ENCODE peak calls at places on chromosome 17, in eight cellular contexts. Y, F, T, S, A, G, W and O are unnamed samples.

GRCh38 chr17:27494192-27495091 is 38.2 kb downstream of the KSR1 start:
- DNase-seq in Y (peak; percentile 68), F (peak; percentile 67), T (peak; percentile 49), S (peak; percentile 40), A (no peak), G (peak; percentile 65), W (no peak), O (no peak)

GRCh38 chr17:76710863-76711611 is at the start of gene MXRA7:
- DNase-seq in Y (peak; percentile 88), F (peak; percentile 81), T (no peak), S (peak; percentile 73), A (peak; percentile 39), G (peak; percentile 71), W (no peak), O (peak; percentile 77)

GRCh38 chr17:32243712-32244111 is 21.9 kb upstream of the RHBDL3 start:
- DNase-seq in Y (no peak), F (no peak), T (no peak), S (no peak), A (no peak), G (no peak), W (no peak), O (no peak)

GRCh38 chr17:82930924-82931695 is 91.3 kb upstream of the ZNF750 start:
- DNase-seq in Y (no peak), F (peak; percentile 5), T (no peak), S (no peak), A (no peak), G (no peak), W (no peak), O (no peak)

GRCh38 chr17:61467416-61468262 is 15.4 kb downstream of the TBX4 start:
- DNase-seq in Y (no peak), F (peak; percentile 44), T (peak; percentile 37), S (no peak), A (peak; percentile 16), G (no peak), W (no peak), O (no peak)

GRCh38 chr17:15966183-15966878 is 21.4 kb downstream of the ADORA2B start:
- DNase-seq in Y (no peak), F (no peak), T (no peak), S (no peak), A (no peak), G (no peak), W (no peak), O (no peak)

GRCh38 chr17:1347681-1348318 is 52.2 kb downstream of the YWHAE start:
- DNase-seq in Y (peak; percentile 52), F (no peak), T (no peak), S (no peak), A (no peak), G (no peak), W (no peak), O (no peak)

GRCh38 chr17:61624951-61625350 is 33.9 kb upstream of the NACA2 start:
- DNase-seq in Y (no peak), F (no peak), T (no peak), S (no peak), A (no peak), G (no peak), W (no peak), O (no peak)

GRCh38 chr17:73432624-73433190 is 120.9 kb upstream of the CDC42EP4 start:
- DNase-seq in Y (no peak), F (no peak), T (no peak), S (no peak), A (no peak), G (no peak), W (no peak), O (no peak)

GRCh38 chr17:78130439-78131101 is at the start of gene TMC8:
- DNase-seq in Y (no peak), F (no peak), T (no peak), S (no peak), A (peak; percentile 91), G (no peak), W (no peak), O (peak; percentile 69)

GRCh38 chr17:47994714-47995113 is 23.8 kb downstream of the CDK5RAP3 start:
- DNase-seq in Y (no peak), F (no peak), T (no peak), S (no peak), A (no peak), G (no peak), W (no peak), O (no peak)

GRCh38 chr17:27940503-27940902 is 47.3 kb upstream of the LYRM9 start:
- DNase-seq in Y (no peak), F (no peak), T (no peak), S (no peak), A (no peak), G (no peak), W (no peak), O (no peak)

GRCh38 chr17:80053102-80053501 is 16.7 kb downstream of the CCDC40 start:
- DNase-seq in Y (no peak), F (no peak), T (no peak), S (no peak), A (no peak), G (no peak), W (no peak), O (no peak)

GRCh38 chr17:33404070-33404770 is 111.1 kb upstream of the ASIC2 start:
- DNase-seq in Y (no peak), F (no peak), T (no peak), S (no peak), A (no peak), G (no peak), W (no peak), O (no peak)

GRCh38 chr17:33968350-33969044 is 286.6 kb upstream of the CCL2 start:
- DNase-seq in Y (no peak), F (no peak), T (no peak), S (no peak), A (peak; percentile 91), G (no peak), W (no peak), O (peak; percentile 56)

GRCh38 chr17:77097772-77098171 is 43.0 kb upstream of the SEC14L1 start:
- DNase-seq in Y (no peak), F (no peak), T (no peak), S (no peak), A (no peak), G (no peak), W (no peak), O (no peak)

GRCh38 chr17:72658675-72659074 is 433.8 kb downstream of the SLC39A11 start:
- DNase-seq in Y (no peak), F (no peak), T (no peak), S (no peak), A (no peak), G (no peak), W (no peak), O (no peak)

GRCh38 chr17:81685108-81685507 is 1.3 kb downstream of the HGS start:
- DNase-seq in Y (no peak), F (no peak), T (peak; percentile 66), S (peak; percentile 24), A (no peak), G (peak; percentile 86), W (no peak), O (no peak)

GRCh38 chr17:11558681-11559234 is 39.5 kb upstream of the DNAH9 start:
- DNase-seq in Y (no peak), F (no peak), T (no peak), S (no peak), A (no peak), G (no peak), W (no peak), O (no peak)

GRCh38 chr17:74860229-74860998 is 729 bp upstream of the GRIN2C start:
- DNase-seq in Y (no peak), F (no peak), T (no peak), S (no peak), A (no peak), G (no peak), W (no peak), O (no peak)

GRCh38 chr17:50603340-50603739 is 31.3 kb upstream of the ABCC3 start:
- DNase-seq in Y (no peak), F (no peak), T (no peak), S (no peak), A (peak; percentile 17), G (no peak), W (no peak), O (no peak)
- TF ChIP-seq CTCF in Y (no peak), F (no peak), T (no peak), S (no peak), A (peak; percentile 42), G (no peak), W (peak; percentile 15), O (no peak)

GRCh38 chr17:4583796-4584124 is 569 bp upstream of the SMTNL2 start:
- DNase-seq in Y (no peak), F (no peak), T (no peak), S (no peak), A (no peak), G (no peak), W (no peak), O (no peak)
- TF ChIP-seq CTCF in Y (no peak), F (peak; percentile 63), T (no peak), S (no peak), A (no peak), G (no peak), W (peak; percentile 36), O (no peak)

GRCh38 chr17:46128453-46128852 is 64.8 kb downstream of the KANSL1 start:
- DNase-seq in Y (no peak), F (no peak), T (no peak), S (no peak), A (no peak), G (no peak), W (no peak), O (no peak)
- TF ChIP-seq CTCF in Y (no peak), F (no peak), T (no peak), S (no peak), A (no peak), G (no peak), W (no peak), O (no peak)

DNA sequence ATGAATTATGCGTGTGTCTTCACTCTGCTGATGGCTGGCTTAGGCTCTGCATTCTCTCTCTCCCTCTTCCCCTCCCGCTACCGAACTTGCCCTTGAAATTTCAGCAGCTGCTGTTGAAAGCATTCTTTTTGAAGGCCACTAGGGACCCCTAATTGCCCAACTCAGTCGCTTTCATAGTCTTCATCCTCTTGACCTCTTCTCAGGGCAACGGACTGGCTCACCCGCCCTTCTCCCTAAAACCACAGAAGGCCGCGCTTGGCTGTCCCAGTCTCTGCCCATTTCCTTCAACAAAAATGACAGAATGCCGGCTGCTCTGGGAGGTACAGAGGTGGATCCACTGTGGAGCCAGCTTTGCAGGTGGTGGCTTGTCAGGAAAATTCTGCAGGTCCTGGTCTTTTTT is 21.0 kb upstream of the FMNL1 start:
- DNase-seq in Y (no peak), F (peak; percentile 55), T (no peak), S (no peak), A (no peak), G (no peak), W (no peak), O (no peak)
- TF ChIP-seq CTCF in Y (no peak), F (no peak), T (no peak), S (no peak), A (no peak), G (no peak), W (no peak), O (no peak)